ENCODE peak calls at places on chromosomes 13 and 19, in eight cellular contexts. T is dorsolateral prefrontal cortex, X is HFF-Myc, C is keratinocyte, U is fibroblast of pulmonary artery, Q is right lobe of liver, D is spleen, F is heart right ventricle. A is an unnamed sample.

GRCh38 chr19:53432088-53432661 is 391 bp downstream of the ZNF761 start:
- DNase-seq in T (peak), X (no peak), C (no peak), U (peak), Q (peak), D (peak), F (peak), A (peak)

GRCh38 chr19:12769689-12770088 is 5.7 kb downstream of the HOOK2 start:
- DNase-seq in T (no peak), X (no peak), C (no peak), U (no peak), Q (no peak), D (no peak), F (no peak), A (no peak)

GRCh38 chr13:47893527-47893926 is 107.5 kb downstream of the SUCLA2 start:
- DNase-seq in T (no peak), X (no peak), C (no peak), U (no peak), Q (no peak), D (no peak), F (no peak), A (no peak)

GRCh38 chr13:42211704-42212103 is 60.2 kb upstream of the AKAP11 start:
- DNase-seq in T (no peak), X (peak), C (no peak), U (no peak), Q (no peak), D (no peak), F (no peak), A (peak)

GRCh38 chr13:41465215-41465907 is 8.0 kb downstream of the RGCC start:
- DNase-seq in T (peak), X (peak), C (no peak), U (peak), Q (no peak), D (peak), F (peak), A (peak)

GRCh38 chr19:19445911-19446361 is 40.5 kb downstream of the GATAD2A start:
- DNase-seq in T (no peak), X (no peak), C (no peak), U (no peak), Q (no peak), D (peak), F (no peak), A (no peak)

GRCh38 chr19:42653841-42654240 is 59.1 kb upstream of the CEACAM8 start:
- DNase-seq in T (no peak), X (no peak), C (no peak), U (peak), Q (no peak), D (no peak), F (no peak), A (no peak)

GRCh38 chr19:47540748-47541147 is 25.9 kb upstream of the NAPA start:
- DNase-seq in T (no peak), X (no peak), C (no peak), U (peak), Q (no peak), D (no peak), F (no peak), A (peak)

GRCh38 chr13:37700887-37701286 is 102.3 kb upstream of the POSTN start:
- DNase-seq in T (no peak), X (no peak), C (no peak), U (peak), Q (no peak), D (no peak), F (no peak), A (peak)

GRCh38 chr13:75761373-75761772 is 125.2 kb downstream of the LMO7 start:
- DNase-seq in T (no peak), X (no peak), C (no peak), U (peak), Q (no peak), D (no peak), F (no peak), A (peak)

GRCh38 chr13:114010401-114011101 is 36.7 kb upstream of the C13orf46 start:
- DNase-seq in T (no peak), X (no peak), C (no peak), U (no peak), Q (no peak), D (no peak), F (no peak), A (no peak)

GRCh38 chr19:41546386-41546789 is 29.6 kb upstream of the CEACAM21 start:
- DNase-seq in T (no peak), X (no peak), C (no peak), U (no peak), Q (no peak), D (peak), F (peak), A (no peak)
- H3K4me3 ChIP-seq in T (no peak), X (no peak), C (no peak), U (no peak), Q (no peak), D (no peak), F (no peak), A (no peak)

GRCh38 chr13:49653478-49653877 is 25.2 kb downstream of the ARL11 start:
- DNase-seq in T (no peak), X (no peak), C (no peak), U (no peak), Q (no peak), D (no peak), F (no peak), A (no peak)

GRCh38 chr13:49651775-49652690 is 23.7 kb downstream of the ARL11 start:
- DNase-seq in T (no peak), X (no peak), C (no peak), U (no peak), Q (no peak), D (no peak), F (no peak), A (no peak)

GRCh38 chr13:49649963-49650312 is 21.6 kb downstream of the ARL11 start:
- DNase-seq in T (no peak), X (no peak), C (no peak), U (no peak), Q (no peak), D (no peak), F (no peak), A (peak)

GRCh38 chr13:49655906-49656305 is 27.6 kb downstream of the ARL11 start:
- DNase-seq in T (no peak), X (no peak), C (no peak), U (no peak), Q (no peak), D (no peak), F (no peak), A (no peak)

GRCh38 chr13:49652691-49653305 is 24.5 kb downstream of the ARL11 start:
- DNase-seq in T (no peak), X (no peak), C (no peak), U (peak), Q (no peak), D (no peak), F (no peak), A (no peak)
- TF ChIP-seq CTCF in T (peak), X (peak), C (peak), U (peak), Q (peak), D (no peak), F (no peak), A (peak)

GRCh38 chr13:33351324-33351723 is 65.8 kb upstream of the STARD13 start:
- DNase-seq in T (no peak), X (no peak), C (no peak), U (peak), Q (no peak), D (no peak), F (peak), A (peak)
- H3K4me3 ChIP-seq in T (peak), X (no peak), C (no peak), U (peak), Q (no peak), D (no peak), F (peak), A (no peak)

DNA sequence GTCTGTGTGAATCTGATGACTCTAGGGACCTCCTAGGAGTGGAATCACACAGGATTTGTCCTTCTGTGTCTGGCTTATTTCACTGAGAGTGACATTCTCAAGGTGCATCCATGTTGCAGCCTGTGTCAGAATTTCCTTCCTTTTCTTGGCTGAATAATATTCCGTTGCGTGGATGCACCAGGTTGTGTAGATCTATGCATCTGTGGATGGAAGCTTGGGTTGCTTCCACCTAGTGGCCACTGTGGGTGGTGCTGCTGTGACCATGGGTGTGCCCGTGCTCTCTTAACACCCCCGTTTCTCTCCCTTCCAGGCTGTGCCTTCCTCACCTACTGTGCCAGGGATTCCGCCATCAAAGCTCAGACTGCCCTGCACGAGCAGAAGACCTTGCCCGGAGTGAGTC is 26.2 kb downstream of the CELF5 start:
- DNase-seq in T (no peak), X (no peak), C (no peak), U (peak), Q (no peak), D (no peak), F (no peak), A (peak)
- TF ChIP-seq CTCF in T (peak), X (peak), C (peak), U (peak), Q (peak), D (peak), F (no peak), A (peak)

DNA sequence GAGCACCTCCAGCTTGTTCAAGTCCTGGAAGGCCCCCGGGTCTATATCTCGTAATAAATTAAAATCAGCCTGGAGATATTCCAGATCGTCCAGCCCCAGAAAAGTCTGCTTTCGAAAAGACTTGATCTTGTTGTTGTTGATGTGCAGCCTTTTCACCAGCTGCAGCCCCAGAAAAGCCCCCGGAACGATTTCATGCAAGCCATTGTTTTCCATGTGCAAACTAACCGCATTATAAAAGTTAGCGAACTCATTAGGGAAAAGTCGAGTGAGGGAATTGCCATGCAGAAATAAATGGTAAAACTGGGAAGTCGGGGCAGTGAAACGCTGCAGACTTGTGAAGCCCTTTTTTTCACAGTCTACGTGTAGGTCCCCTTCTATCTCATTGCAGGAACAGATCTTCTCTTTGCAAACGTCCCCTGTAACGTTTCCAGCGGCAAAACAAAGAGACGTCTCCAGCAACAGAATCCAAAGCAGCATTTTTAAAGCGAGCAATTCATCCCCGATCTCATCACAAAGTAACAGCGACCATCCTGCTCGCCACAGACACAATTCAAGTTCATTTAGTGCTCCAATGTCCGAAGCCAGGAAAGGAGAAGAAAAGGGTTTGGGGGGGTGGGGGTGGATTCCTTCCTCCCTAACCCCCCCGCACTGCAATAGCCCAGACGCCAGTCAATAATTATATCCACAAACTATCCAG is 1.1 kb downstream of the SLITRK1 start:
- DNase-seq in T (no peak), X (no peak), C (no peak), U (no peak), Q (no peak), D (no peak), F (no peak), A (no peak)
- H3K4me3 ChIP-seq in T (peak), X (no peak), C (no peak), U (no peak), Q (no peak), D (no peak), F (no peak), A (no peak)

GRCh38 chr13:71483733-71484132 is 383.3 kb downstream of the DACH1 start:
- DNase-seq in T (no peak), X (no peak), C (no peak), U (no peak), Q (no peak), D (no peak), F (no peak), A (no peak)

DNA sequence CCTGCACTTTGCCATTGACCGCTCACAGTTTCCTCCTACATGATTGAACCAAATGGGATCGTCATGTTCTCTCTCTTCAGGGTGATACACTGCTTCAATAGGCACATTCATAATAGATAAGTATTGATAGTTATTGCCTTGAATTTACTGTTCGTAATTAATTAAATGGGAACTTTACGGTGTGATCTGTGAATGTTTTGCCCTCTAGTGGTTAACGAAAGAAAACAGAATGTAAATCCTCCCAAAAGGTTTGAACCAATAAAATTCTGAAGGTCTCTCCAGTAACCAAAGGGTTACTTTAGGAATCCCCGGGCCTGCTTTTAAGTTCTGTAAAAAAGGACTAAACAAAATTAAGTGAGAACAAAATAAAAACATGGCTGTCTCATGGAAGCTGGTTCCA is 389.3 kb downstream of the DACH1 start:
- DNase-seq in T (no peak), X (no peak), C (no peak), U (no peak), Q (no peak), D (no peak), F (no peak), A (no peak)
- TF ChIP-seq CTCF in T (no peak), X (peak), C (no peak), U (peak), Q (peak), D (no peak), F (no peak), A (peak)